ENCODE peak calls at places on chromosome 1, in five cellular contexts. Y is LHCN-M2, Z is GM13977, R is BJ, W is NCI-H460. K is an unnamed sample.

GRCh38 chr1:31154000-31154631 is 85.6 kb downstream of the NKAIN1 start:
- DNase-seq in W (no peak), R (no peak), Y (no peak), Z (no peak), K (no peak)

GRCh38 chr1:168628807-168629206 is 52.4 kb downstream of the XCL1 start:
- DNase-seq in W (no peak), Y (peak; percentile 70), Z (no peak), R (no peak), K (no peak)

GRCh38 chr1:28449904-28450303 is 55.9 kb upstream of the RCC1 start:
- DNase-seq in R (no peak), Z (peak; percentile 60), Y (peak; percentile 31), W (no peak), K (peak; percentile 9)

GRCh38 chr1:161121838-161122237 is 3.9 kb downstream of the NIT1 start:
- DNase-seq in Y (no peak), W (no peak), Z (no peak), R (no peak), K (peak; percentile 13)

GRCh38 chr1:101291562-101292035 is 54.8 kb downstream of the S1PR1 start:
- DNase-seq in Y (peak; percentile 84), Z (peak; percentile 37), R (peak; percentile 56), W (no peak), K (peak; percentile 77)

GRCh38 chr1:169109561-169110134 is 3.2 kb downstream of the ATP1B1 start:
- DNase-seq in Y (peak; percentile 69), Z (no peak), R (no peak), W (peak; percentile 98), K (peak; percentile 2)

GRCh38 chr1:215273838-215274516 is 191.4 kb downstream of the KCNK2 start:
- DNase-seq in R (peak; percentile 63), Z (no peak), Y (peak; percentile 84), W (no peak), K (no peak)

GRCh38 chr1:203299180-203299579 is 6.1 kb upstream of the BTG2 start:
- DNase-seq in R (no peak), Z (no peak), W (no peak), Y (no peak), K (no peak)

GRCh38 chr1:53172751-53173498 is 23.7 kb upstream of the CPT2 start:
- DNase-seq in Y (peak; percentile 85), Z (peak; percentile 64), W (no peak), R (peak; percentile 77), K (no peak)

GRCh38 chr1:23896491-23896890 is 16.7 kb downstream of the CNR2 start:
- DNase-seq in W (no peak), Y (no peak), R (no peak), Z (no peak), K (no peak)

GRCh38 chr1:204102719-204103118 is 29.8 kb downstream of the SOX13 start:
- DNase-seq in Y (no peak), W (peak; percentile 39), Z (no peak), R (no peak), K (no peak)

GRCh38 chr1:46810596-46810995 is 11.8 kb downstream of the CYP4B1 start:
- DNase-seq in R (no peak), Y (no peak), W (no peak), Z (no peak), K (no peak)

GRCh38 chr1:79745928-79746327 is 739.4 kb upstream of the ADGRL4 start:
- DNase-seq in Y (no peak), R (no peak), W (peak; percentile 41), Z (no peak), K (no peak)

GRCh38 chr1:23278717-23279116 is 61.4 kb upstream of the HTR1D start:
- DNase-seq in Z (no peak), R (no peak), Y (no peak), W (no peak), K (no peak)

GRCh38 chr1:234602334-234603220 is 7.4 kb downstream of the IRF2BP2 start:
- DNase-seq in W (peak; percentile 84), Z (peak; percentile 65), R (peak; percentile 92), Y (peak; percentile 96), K (peak; percentile 64)

GRCh38 chr1:1058088-1058905 is 15.8 kb downstream of the RNF223 start:
- DNase-seq in Y (no peak), Z (no peak), W (no peak), R (no peak), K (no peak)

GRCh38 chr1:164673584-164674214 is 114.7 kb downstream of the PBX1 start:
- DNase-seq in Z (no peak), W (peak; percentile 18), R (no peak), Y (peak; percentile 36), K (no peak)